ENCODE peak calls at places on chromosomes 16 and 17, in ten cellular contexts. One of them, this sample, is unnamed.

GRCh38 chr16:22098538-22099255 is 6.4 kb downstream of the VWA3A start:
- DNase-seq in stimulated activated CD8-positive, alpha-beta memory T cell treated with anti-CD3 and anti-CD28 coated beads, Interleukin-4, amount 100 ng/mL, for 24 hours: no peak
- DNase-seq in activated T-helper 9 cell treated with anti-CD3 and anti-CD28 coated beads, Interleukin-2, amount 50 U/mL, for 16 hours: no peak
- DNase-seq in activated T-helper 1 cell treated with Interleukin-2 at 50 U/mL for 16 hours: no peak
- DNase-seq in activated CD4-positive, alpha-beta memory T cell treated with anti-CD3 and anti-CD28 coated beads for 36 hours: no peak
- DNase-seq in skeletal muscle cell: no peak
- DNase-seq in AG04449: no peak
- DNase-seq in frontal cortex: peak
- DNase-seq in fibroblast of lung: peak
- DNase-seq in activated naive CD4-positive, alpha-beta T cell treated with Interleukin-2 at 50 U/mL for 16 hours: no peak
- DNase-seq in this sample: no peak

GRCh38 chr16:583815-584591 is 5.9 kb upstream of the RAB40C start:
- DNase-seq in stimulated activated CD8-positive, alpha-beta memory T cell treated with anti-CD3 and anti-CD28 coated beads, Interleukin-4, amount 100 ng/mL, for 24 hours: no peak
- DNase-seq in activated T-helper 9 cell treated with anti-CD3 and anti-CD28 coated beads, Interleukin-2, amount 50 U/mL, for 16 hours: no peak
- DNase-seq in activated T-helper 1 cell treated with Interleukin-2 at 50 U/mL for 16 hours: no peak
- DNase-seq in activated CD4-positive, alpha-beta memory T cell treated with anti-CD3 and anti-CD28 coated beads for 36 hours: no peak
- DNase-seq in skeletal muscle cell: no peak
- DNase-seq in AG04449: no peak
- DNase-seq in frontal cortex: no peak
- DNase-seq in fibroblast of lung: no peak
- DNase-seq in activated naive CD4-positive, alpha-beta T cell treated with Interleukin-2 at 50 U/mL for 16 hours: no peak
- DNase-seq in this sample: no peak

GRCh38 chr16:56866955-56867830 is 2.2 kb downstream of the SLC12A3 start:
- DNase-seq in stimulated activated CD8-positive, alpha-beta memory T cell treated with anti-CD3 and anti-CD28 coated beads, Interleukin-4, amount 100 ng/mL, for 24 hours: peak
- DNase-seq in activated T-helper 9 cell treated with anti-CD3 and anti-CD28 coated beads, Interleukin-2, amount 50 U/mL, for 16 hours: peak
- DNase-seq in activated T-helper 1 cell treated with Interleukin-2 at 50 U/mL for 16 hours: no peak
- DNase-seq in activated CD4-positive, alpha-beta memory T cell treated with anti-CD3 and anti-CD28 coated beads for 36 hours: peak
- DNase-seq in skeletal muscle cell: no peak
- DNase-seq in AG04449: no peak
- DNase-seq in frontal cortex: peak
- DNase-seq in fibroblast of lung: peak
- DNase-seq in activated naive CD4-positive, alpha-beta T cell treated with Interleukin-2 at 50 U/mL for 16 hours: peak
- DNase-seq in this sample: peak

GRCh38 chr16:84689126-84689525 is 10.7 kb upstream of the USP10 start:
- DNase-seq in stimulated activated CD8-positive, alpha-beta memory T cell treated with anti-CD3 and anti-CD28 coated beads, Interleukin-4, amount 100 ng/mL, for 24 hours: no peak
- DNase-seq in activated T-helper 9 cell treated with anti-CD3 and anti-CD28 coated beads, Interleukin-2, amount 50 U/mL, for 16 hours: no peak
- DNase-seq in activated T-helper 1 cell treated with Interleukin-2 at 50 U/mL for 16 hours: no peak
- DNase-seq in activated CD4-positive, alpha-beta memory T cell treated with anti-CD3 and anti-CD28 coated beads for 36 hours: no peak
- DNase-seq in skeletal muscle cell: peak
- DNase-seq in AG04449: peak
- DNase-seq in frontal cortex: no peak
- DNase-seq in fibroblast of lung: peak
- DNase-seq in activated naive CD4-positive, alpha-beta T cell treated with Interleukin-2 at 50 U/mL for 16 hours: no peak
- DNase-seq in this sample: no peak

GRCh38 chr16:65312071-65312470 is 190.2 kb upstream of the CDH11 start:
- DNase-seq in stimulated activated CD8-positive, alpha-beta memory T cell treated with anti-CD3 and anti-CD28 coated beads, Interleukin-4, amount 100 ng/mL, for 24 hours: no peak
- DNase-seq in activated T-helper 9 cell treated with anti-CD3 and anti-CD28 coated beads, Interleukin-2, amount 50 U/mL, for 16 hours: no peak
- DNase-seq in activated T-helper 1 cell treated with Interleukin-2 at 50 U/mL for 16 hours: no peak
- DNase-seq in activated CD4-positive, alpha-beta memory T cell treated with anti-CD3 and anti-CD28 coated beads for 36 hours: no peak
- DNase-seq in skeletal muscle cell: no peak
- DNase-seq in AG04449: no peak
- DNase-seq in frontal cortex: no peak
- DNase-seq in fibroblast of lung: peak
- DNase-seq in activated naive CD4-positive, alpha-beta T cell treated with Interleukin-2 at 50 U/mL for 16 hours: no peak
- DNase-seq in this sample: no peak

GRCh38 chr17:81054308-81054707 is 19.4 kb downstream of the BAIAP2 start:
- DNase-seq in stimulated activated CD8-positive, alpha-beta memory T cell treated with anti-CD3 and anti-CD28 coated beads, Interleukin-4, amount 100 ng/mL, for 24 hours: no peak
- DNase-seq in activated T-helper 9 cell treated with anti-CD3 and anti-CD28 coated beads, Interleukin-2, amount 50 U/mL, for 16 hours: no peak
- DNase-seq in activated T-helper 1 cell treated with Interleukin-2 at 50 U/mL for 16 hours: no peak
- DNase-seq in activated CD4-positive, alpha-beta memory T cell treated with anti-CD3 and anti-CD28 coated beads for 36 hours: no peak
- DNase-seq in skeletal muscle cell: no peak
- DNase-seq in AG04449: no peak
- DNase-seq in frontal cortex: no peak
- DNase-seq in fibroblast of lung: no peak
- DNase-seq in activated naive CD4-positive, alpha-beta T cell treated with Interleukin-2 at 50 U/mL for 16 hours: no peak
- DNase-seq in this sample: no peak

GRCh38 chr16:65102326-65102725 is 19.5 kb downstream of the CDH11 start:
- DNase-seq in stimulated activated CD8-positive, alpha-beta memory T cell treated with anti-CD3 and anti-CD28 coated beads, Interleukin-4, amount 100 ng/mL, for 24 hours: no peak
- DNase-seq in activated T-helper 9 cell treated with anti-CD3 and anti-CD28 coated beads, Interleukin-2, amount 50 U/mL, for 16 hours: no peak
- DNase-seq in activated T-helper 1 cell treated with Interleukin-2 at 50 U/mL for 16 hours: no peak
- DNase-seq in activated CD4-positive, alpha-beta memory T cell treated with anti-CD3 and anti-CD28 coated beads for 36 hours: no peak
- DNase-seq in skeletal muscle cell: peak
- DNase-seq in AG04449: no peak
- DNase-seq in frontal cortex: no peak
- DNase-seq in fibroblast of lung: no peak
- DNase-seq in activated naive CD4-positive, alpha-beta T cell treated with Interleukin-2 at 50 U/mL for 16 hours: no peak
- DNase-seq in this sample: no peak

GRCh38 chr17:15091825-15092224 is 173.3 kb downstream of the PMP22 start:
- DNase-seq in stimulated activated CD8-positive, alpha-beta memory T cell treated with anti-CD3 and anti-CD28 coated beads, Interleukin-4, amount 100 ng/mL, for 24 hours: no peak
- DNase-seq in activated T-helper 9 cell treated with anti-CD3 and anti-CD28 coated beads, Interleukin-2, amount 50 U/mL, for 16 hours: no peak
- DNase-seq in activated T-helper 1 cell treated with Interleukin-2 at 50 U/mL for 16 hours: no peak
- DNase-seq in activated CD4-positive, alpha-beta memory T cell treated with anti-CD3 and anti-CD28 coated beads for 36 hours: no peak
- DNase-seq in skeletal muscle cell: no peak
- DNase-seq in AG04449: no peak
- DNase-seq in frontal cortex: no peak
- DNase-seq in fibroblast of lung: no peak
- DNase-seq in activated naive CD4-positive, alpha-beta T cell treated with Interleukin-2 at 50 U/mL for 16 hours: no peak
- DNase-seq in this sample: no peak

GRCh38 chr16:50276801-50277560 is 10.6 kb downstream of the ADCY7 start:
- DNase-seq in stimulated activated CD8-positive, alpha-beta memory T cell treated with anti-CD3 and anti-CD28 coated beads, Interleukin-4, amount 100 ng/mL, for 24 hours: no peak
- DNase-seq in activated T-helper 9 cell treated with anti-CD3 and anti-CD28 coated beads, Interleukin-2, amount 50 U/mL, for 16 hours: no peak
- DNase-seq in activated T-helper 1 cell treated with Interleukin-2 at 50 U/mL for 16 hours: no peak
- DNase-seq in activated CD4-positive, alpha-beta memory T cell treated with anti-CD3 and anti-CD28 coated beads for 36 hours: peak
- DNase-seq in skeletal muscle cell: no peak
- DNase-seq in AG04449: no peak
- DNase-seq in frontal cortex: no peak
- DNase-seq in fibroblast of lung: no peak
- DNase-seq in activated naive CD4-positive, alpha-beta T cell treated with Interleukin-2 at 50 U/mL for 16 hours: no peak
- DNase-seq in this sample: no peak

GRCh38 chr17:74451557-74451956 is 14.9 kb upstream of the CD300A start:
- DNase-seq in stimulated activated CD8-positive, alpha-beta memory T cell treated with anti-CD3 and anti-CD28 coated beads, Interleukin-4, amount 100 ng/mL, for 24 hours: no peak
- DNase-seq in activated T-helper 9 cell treated with anti-CD3 and anti-CD28 coated beads, Interleukin-2, amount 50 U/mL, for 16 hours: no peak
- DNase-seq in activated T-helper 1 cell treated with Interleukin-2 at 50 U/mL for 16 hours: no peak
- DNase-seq in activated CD4-positive, alpha-beta memory T cell treated with anti-CD3 and anti-CD28 coated beads for 36 hours: no peak
- DNase-seq in skeletal muscle cell: no peak
- DNase-seq in AG04449: no peak
- DNase-seq in frontal cortex: no peak
- DNase-seq in fibroblast of lung: no peak
- DNase-seq in activated naive CD4-positive, alpha-beta T cell treated with Interleukin-2 at 50 U/mL for 16 hours: no peak
- DNase-seq in this sample: no peak

GRCh38 chr17:65515959-65516948 is 45.2 kb downstream of the AXIN2 start:
- DNase-seq in stimulated activated CD8-positive, alpha-beta memory T cell treated with anti-CD3 and anti-CD28 coated beads, Interleukin-4, amount 100 ng/mL, for 24 hours: no peak
- DNase-seq in activated T-helper 9 cell treated with anti-CD3 and anti-CD28 coated beads, Interleukin-2, amount 50 U/mL, for 16 hours: no peak
- DNase-seq in activated T-helper 1 cell treated with Interleukin-2 at 50 U/mL for 16 hours: no peak
- DNase-seq in activated CD4-positive, alpha-beta memory T cell treated with anti-CD3 and anti-CD28 coated beads for 36 hours: no peak
- DNase-seq in skeletal muscle cell: no peak
- DNase-seq in AG04449: no peak
- DNase-seq in frontal cortex: no peak
- DNase-seq in fibroblast of lung: peak
- DNase-seq in activated naive CD4-positive, alpha-beta T cell treated with Interleukin-2 at 50 U/mL for 16 hours: no peak
- DNase-seq in this sample: no peak

This sample was measured in hypothalamus.